ENCODE peak calls at places on chromosomes 12 and 14, in five cellular contexts. One of them, this sample, is unnamed.

GRCh38 chr12:94265966-94266365 is 117.6 kb downstream of the PLXNC1 start:
- DNase-seq in neural crest cell: no peak
- DNase-seq in BJ: peak
- DNase-seq in hypothalamus: no peak
- DNase-seq in astrocyte of the hippocampus: no peak
- DNase-seq in this sample: no peak

GRCh38 chr12:52395761-52396434 is 10.2 kb downstream of the KRT82 start:
- DNase-seq in neural crest cell: no peak
- DNase-seq in BJ: no peak
- DNase-seq in hypothalamus: no peak
- DNase-seq in astrocyte of the hippocampus: no peak
- DNase-seq in this sample: no peak

GRCh38 chr12:79661629-79662028 is 29.1 kb downstream of the PAWR start:
- DNase-seq in neural crest cell: no peak
- DNase-seq in BJ: no peak
- DNase-seq in hypothalamus: no peak
- DNase-seq in astrocyte of the hippocampus: no peak
- DNase-seq in this sample: no peak

GRCh38 chr14:104981699-104982541 is 3.7 kb upstream of the CLBA1 start:
- DNase-seq in neural crest cell: no peak
- DNase-seq in BJ: no peak
- DNase-seq in hypothalamus: peak
- DNase-seq in astrocyte of the hippocampus: no peak
- DNase-seq in this sample: no peak

GRCh38 chr12:65308601-65309071 is 30.2 kb downstream of the MSRB3 start:
- DNase-seq in neural crest cell: no peak
- DNase-seq in BJ: peak
- DNase-seq in hypothalamus: no peak
- DNase-seq in astrocyte of the hippocampus: no peak
- DNase-seq in this sample: no peak

GRCh38 chr12:45234134-45234865 is 18.4 kb downstream of the ANO6 start:
- DNase-seq in neural crest cell: no peak
- DNase-seq in BJ: peak
- DNase-seq in hypothalamus: no peak
- DNase-seq in astrocyte of the hippocampus: peak
- DNase-seq in this sample: no peak

GRCh38 chr12:4265280-4265679 is 8.3 kb upstream of the CCND2 start:
- DNase-seq in neural crest cell: no peak
- DNase-seq in BJ: no peak
- DNase-seq in hypothalamus: no peak
- DNase-seq in astrocyte of the hippocampus: no peak
- DNase-seq in this sample: no peak

GRCh38 chr12:106956048-106956935 is 585 bp downstream of the TMEM263 start:
- DNase-seq in neural crest cell: peak
- DNase-seq in BJ: peak
- DNase-seq in hypothalamus: peak
- DNase-seq in astrocyte of the hippocampus: peak
- DNase-seq in this sample: no peak

GRCh38 chr12:43109626-43110345 is 442.2 kb downstream of the ADAMTS20 start:
- DNase-seq in neural crest cell: no peak
- DNase-seq in BJ: no peak
- DNase-seq in hypothalamus: no peak
- DNase-seq in astrocyte of the hippocampus: no peak
- DNase-seq in this sample: no peak

GRCh38 chr12:65501093-65501621 is 222.7 kb downstream of the MSRB3 start:
- DNase-seq in neural crest cell: no peak
- DNase-seq in BJ: no peak
- DNase-seq in hypothalamus: peak
- DNase-seq in astrocyte of the hippocampus: peak
- DNase-seq in this sample: no peak